ENCODE peak calls at places on chromosomes 3 and 15, in six cellular contexts. One of them, this sample, is unnamed.

GRCh38 chr15:50718700-50719125 is 32.1 kb upstream of the TRPM7 start:
- DNase-seq in trophoblast cell: no peak
- DNase-seq in IMR-90: no peak
- DNase-seq in H1: no peak
- DNase-seq in mesenchymal stem cell: no peak
- DNase-seq in H9: no peak
- DNase-seq in this sample: no peak

GRCh38 chr3:117809157-117810081 is 1099.8 kb downstream of the TUSC7 start:
- DNase-seq in IMR-90: no peak
- DNase-seq in H9: no peak
- DNase-seq in trophoblast cell: no peak
- DNase-seq in H1: no peak
- DNase-seq in mesenchymal stem cell: no peak
- DNase-seq in this sample: no peak

GRCh38 chr15:51307811-51308210 is 30.6 kb downstream of the CYP19A1 start:
- DNase-seq in H1: no peak
- DNase-seq in H9: no peak
- DNase-seq in mesenchymal stem cell: no peak
- DNase-seq in IMR-90: no peak
- DNase-seq in trophoblast cell: no peak
- DNase-seq in this sample: no peak

GRCh38 chr3:128310286-128311058 is 156.2 kb downstream of the DNAJB8 start:
- DNase-seq in IMR-90: no peak
- DNase-seq in H9: peak; percentile 15
- DNase-seq in mesenchymal stem cell: no peak
- DNase-seq in trophoblast cell: no peak
- DNase-seq in H1: peak; percentile 24
- DNase-seq in this sample: no peak

GRCh38 chr3:59728509-59728908 is 678.7 kb upstream of the CFAP20DC start:
- DNase-seq in trophoblast cell: no peak
- DNase-seq in H9: no peak
- DNase-seq in IMR-90: no peak
- DNase-seq in H1: no peak
- DNase-seq in mesenchymal stem cell: no peak
- DNase-seq in this sample: no peak

GRCh38 chr3:29346828-29347227 is 66.0 kb downstream of the RBMS3 start:
- DNase-seq in H9: no peak
- DNase-seq in H1: no peak
- DNase-seq in IMR-90: peak; percentile 59
- DNase-seq in mesenchymal stem cell: peak; percentile 55
- DNase-seq in trophoblast cell: peak; percentile 33
- DNase-seq in this sample: no peak

GRCh38 chr15:40441736-40442531 is 1.2 kb downstream of the BAHD1 start:
- DNase-seq in mesenchymal stem cell: no peak
- DNase-seq in IMR-90: no peak
- DNase-seq in H1: no peak
- DNase-seq in H9: no peak
- DNase-seq in trophoblast cell: peak; percentile 21
- DNase-seq in this sample: no peak

GRCh38 chr3:172709776-172710708 is 825 bp downstream of the NCEH1 start:
- DNase-seq in trophoblast cell: peak; percentile 87
- DNase-seq in H9: peak; percentile 37
- DNase-seq in IMR-90: peak; percentile 41
- DNase-seq in mesenchymal stem cell: peak; percentile 69
- DNase-seq in H1: peak; percentile 51
- DNase-seq in this sample: no peak

GRCh38 chr3:77667901-77668300 is 628.0 kb downstream of the ROBO2 start:
- DNase-seq in H9: no peak
- DNase-seq in IMR-90: no peak
- DNase-seq in H1: no peak
- DNase-seq in trophoblast cell: no peak
- DNase-seq in mesenchymal stem cell: no peak
- DNase-seq in this sample: no peak

GRCh38 chr3:3288288-3288687 is 108.8 kb upstream of the CRBN start:
- DNase-seq in H9: no peak
- DNase-seq in mesenchymal stem cell: no peak
- DNase-seq in IMR-90: no peak
- DNase-seq in trophoblast cell: no peak
- DNase-seq in H1: no peak
- DNase-seq in this sample: no peak

GRCh38 chr15:31439328-31439727 is 112.7 kb downstream of the KLF13 start:
- DNase-seq in IMR-90: no peak
- DNase-seq in H9: peak; percentile 63
- DNase-seq in trophoblast cell: peak; percentile 57
- DNase-seq in H1: peak; percentile 60
- DNase-seq in mesenchymal stem cell: no peak
- DNase-seq in this sample: no peak

GRCh38 chr15:57460208-57460816 is 84.0 kb downstream of the CGNL1 start:
- DNase-seq in mesenchymal stem cell: no peak
- DNase-seq in H9: no peak
- DNase-seq in trophoblast cell: no peak
- DNase-seq in IMR-90: no peak
- DNase-seq in H1: no peak
- DNase-seq in this sample: no peak

GRCh38 chr3:195148553-195148952 is 122.4 kb downstream of the XXYLT1 start:
- DNase-seq in mesenchymal stem cell: peak; percentile 52
- DNase-seq in H9: no peak
- DNase-seq in IMR-90: peak; percentile 21
- DNase-seq in trophoblast cell: no peak
- DNase-seq in H1: no peak
- DNase-seq in this sample: no peak

GRCh38 chr15:29126821-29127461 is 142.7 kb downstream of the NSMCE3 start:
- DNase-seq in H1: no peak
- DNase-seq in IMR-90: no peak
- DNase-seq in mesenchymal stem cell: no peak
- DNase-seq in H9: no peak
- DNase-seq in trophoblast cell: no peak
- DNase-seq in this sample: no peak

GRCh38 chr3:4772171-4772804 is 206.9 kb upstream of the BHLHE40 start:
- DNase-seq in trophoblast cell: no peak
- DNase-seq in H1: no peak
- DNase-seq in H9: no peak
- DNase-seq in mesenchymal stem cell: peak; percentile 24
- DNase-seq in IMR-90: peak; percentile 68
- DNase-seq in this sample: no peak

GRCh38 chr3:67655364-67656121 is 1.1 kb upstream of the SUCLG2 start:
- DNase-seq in mesenchymal stem cell: no peak
- DNase-seq in trophoblast cell: peak; percentile 7
- DNase-seq in H1: no peak
- DNase-seq in H9: no peak
- DNase-seq in IMR-90: no peak
- DNase-seq in this sample: no peak

GRCh38 chr3:22612927-22613326 is 590.2 kb upstream of the UBE2E2 start:
- DNase-seq in H9: no peak
- DNase-seq in mesenchymal stem cell: no peak
- DNase-seq in H1: no peak
- DNase-seq in trophoblast cell: no peak
- DNase-seq in IMR-90: no peak
- DNase-seq in this sample: no peak

GRCh38 chr3:113514265-113514769 is 639 bp downstream of the SPICE1 start:
- DNase-seq in trophoblast cell: peak; percentile 15
- DNase-seq in mesenchymal stem cell: no peak
- DNase-seq in H1: no peak
- DNase-seq in IMR-90: peak; percentile 12
- DNase-seq in H9: no peak
- DNase-seq in this sample: no peak

GRCh38 chr3:98902341-98902740 is 846 bp upstream of the DCBLD2 start:
- DNase-seq in H9: no peak
- DNase-seq in H1: no peak
- DNase-seq in IMR-90: no peak
- DNase-seq in mesenchymal stem cell: no peak
- DNase-seq in trophoblast cell: no peak
- DNase-seq in this sample: no peak
- H3K4ac ChIP-seq in H9: no peak overlapping the region
- H3K4ac ChIP-seq in H1: peak overlapping the region; percentile 55
- H3K4ac ChIP-seq in IMR-90: peak overlapping the region; percentile 93
- H3K4ac ChIP-seq in mesenchymal stem cell: no peak overlapping the region
- H3K4ac ChIP-seq in trophoblast cell: no peak overlapping the region
- H3K4ac ChIP-seq in this sample: no peak overlapping the region

GRCh38 chr15:74978077-74978476 is 17.3 kb upstream of the SCAMP5 start:
- DNase-seq in trophoblast cell: no peak
- DNase-seq in mesenchymal stem cell: no peak
- DNase-seq in H1: no peak
- DNase-seq in H9: no peak
- DNase-seq in IMR-90: no peak
- DNase-seq in this sample: no peak
- H3K23ac ChIP-seq in trophoblast cell: no peak overlapping the region
- H3K23ac ChIP-seq in mesenchymal stem cell: no peak overlapping the region
- H3K23ac ChIP-seq in H1: no peak overlapping the region
- H3K23ac ChIP-seq in H9: no peak overlapping the region
- H3K23ac ChIP-seq in IMR-90: no peak overlapping the region
- H3K23ac ChIP-seq in this sample: no peak overlapping the region

GRCh38 chr15:63118854-63119253 is 2.8 kb upstream of the LACTB start:
- DNase-seq in IMR-90: no peak
- DNase-seq in mesenchymal stem cell: no peak
- DNase-seq in trophoblast cell: no peak
- DNase-seq in H1: no peak
- DNase-seq in H9: no peak
- DNase-seq in this sample: no peak

GRCh38 chr15:63121382-63122001 is at the start of gene LACTB:
- DNase-seq in H9: peak; percentile 93
- DNase-seq in mesenchymal stem cell: peak; percentile 92
- DNase-seq in trophoblast cell: peak; percentile 88
- DNase-seq in H1: peak; percentile 88
- DNase-seq in IMR-90: peak; percentile 89
- DNase-seq in this sample: peak; percentile 83

GRCh38 chr15:63122002-63122893 is 587 bp downstream of the LACTB start:
- DNase-seq in H1: peak; percentile 100
- DNase-seq in mesenchymal stem cell: peak; percentile 79
- DNase-seq in H9: peak; percentile 96
- DNase-seq in trophoblast cell: peak; percentile 77
- DNase-seq in IMR-90: peak; percentile 75
- DNase-seq in this sample: peak; percentile 73

GRCh38 chr15:63126726-63127125 is 5.1 kb downstream of the LACTB start:
- DNase-seq in H9: no peak
- DNase-seq in trophoblast cell: no peak
- DNase-seq in H1: no peak
- DNase-seq in mesenchymal stem cell: no peak
- DNase-seq in IMR-90: no peak
- DNase-seq in this sample: no peak

GRCh38 chr15:63124506-63124905 is 2.8 kb downstream of the LACTB start:
- DNase-seq in trophoblast cell: no peak
- DNase-seq in IMR-90: no peak
- DNase-seq in H9: no peak
- DNase-seq in mesenchymal stem cell: no peak
- DNase-seq in H1: peak; percentile 26
- DNase-seq in this sample: no peak
- H4K91ac ChIP-seq in trophoblast cell: no peak overlapping the region
- H4K91ac ChIP-seq in IMR-90: no peak overlapping the region
- H4K91ac ChIP-seq in H9: no peak overlapping the region
- H4K91ac ChIP-seq in mesenchymal stem cell: no peak overlapping the region
- H4K91ac ChIP-seq in H1: no peak overlapping the region
- H4K91ac ChIP-seq in this sample: no peak overlapping the region

GRCh38 chr3:89690649-89691048 is 583.2 kb downstream of the EPHA3 start:
- DNase-seq in H9: no peak
- DNase-seq in trophoblast cell: no peak
- DNase-seq in mesenchymal stem cell: no peak
- DNase-seq in H1: no peak
- DNase-seq in IMR-90: peak; percentile 1
- DNase-seq in this sample: no peak
- H3K4ac ChIP-seq in H9: no peak overlapping the region
- H3K4ac ChIP-seq in trophoblast cell: no peak overlapping the region
- H3K4ac ChIP-seq in mesenchymal stem cell: no peak overlapping the region
- H3K4ac ChIP-seq in H1: no peak overlapping the region
- H3K4ac ChIP-seq in IMR-90: no peak overlapping the region
- H3K4ac ChIP-seq in this sample: no peak overlapping the region

GRCh38 chr15:84749111-84749991 is 959 bp downstream of the ZNF592 start:
- DNase-seq in IMR-90: no peak
- DNase-seq in mesenchymal stem cell: peak; percentile 58
- DNase-seq in H9: peak; percentile 35
- DNase-seq in trophoblast cell: peak; percentile 49
- DNase-seq in H1: peak; percentile 53
- DNase-seq in this sample: peak; percentile 27
- H3K23ac ChIP-seq in IMR-90: peak overlapping the region; percentile 83
- H3K23ac ChIP-seq in mesenchymal stem cell: peak overlapping the region; percentile 77
- H3K23ac ChIP-seq in H9: no peak overlapping the region
- H3K23ac ChIP-seq in trophoblast cell: no peak overlapping the region
- H3K23ac ChIP-seq in H1: no peak overlapping the region
- H3K23ac ChIP-seq in this sample: peak overlapping the region; percentile 49

This sample was measured in neuronal stem cell.